ENCODE peak calls at places on chromosomes 16 and 17, in nine cellular contexts. Y, F, Q, E, G, W, S, M and B are unnamed samples.

GRCh38 chr17:48542114-48542955 is 2.6 kb downstream of the HOXB2 start:
- ATAC-seq in S (peak), Y (no peak), Q (no peak), F (no peak), M (no peak), W (no peak), G (no peak), E (peak), B (peak)

GRCh38 chr17:3695129-3695722 is 729 bp downstream of the P2RX5 start:
- ATAC-seq in F (peak), G (peak), E (peak), M (peak), S (peak), Q (peak), W (no peak), Y (peak), B (no peak)

GRCh38 chr16:719815-720506 is 985 bp upstream of the ANTKMT start:
- ATAC-seq in S (no peak), W (no peak), Y (peak), F (peak), E (no peak), Q (no peak), G (no peak), M (peak), B (peak)

GRCh38 chr17:39822051-39822450 is 42.1 kb downstream of the IKZF3 start:
- ATAC-seq in F (no peak), Y (peak), M (no peak), E (peak), G (no peak), Q (peak), W (no peak), S (no peak), B (peak)

GRCh38 chr17:50420419-50421112 is 5.5 kb upstream of the ACSF2 start:
- ATAC-seq in Q (no peak), F (peak), W (peak), Y (no peak), E (no peak), S (peak), G (no peak), M (peak), B (no peak)

GRCh38 chr17:40664582-40665333 is at the start of gene KRT222:
- ATAC-seq in Y (no peak), Q (no peak), G (no peak), E (no peak), W (no peak), S (no peak), M (no peak), F (no peak), B (no peak)

GRCh38 chr17:4411201-4411600 is 22.5 kb upstream of the SPNS3 start:
- ATAC-seq in M (no peak), Y (no peak), G (no peak), S (no peak), E (no peak), W (no peak), F (no peak), Q (no peak), B (no peak)

GRCh38 chr17:48722201-48722907 is at the start of gene PRAC1:
- ATAC-seq in W (no peak), Y (no peak), G (no peak), E (no peak), Q (no peak), F (no peak), S (no peak), M (no peak), B (no peak)

GRCh38 chr17:48933035-48933434 is 11.6 kb downstream of the SNF8 start:
- ATAC-seq in E (peak), F (no peak), M (peak), W (no peak), G (no peak), Y (no peak), Q (no peak), S (no peak), B (no peak)

GRCh38 chr16:73711441-73712080 is 585.1 kb upstream of the PSMD7 start:
- ATAC-seq in G (no peak), M (no peak), Q (no peak), S (no peak), E (no peak), F (no peak), Y (no peak), W (no peak), B (no peak)

GRCh38 chr17:44997733-44998520 is 29.8 kb upstream of the C1QL1 start:
- ATAC-seq in E (no peak), S (peak), Q (no peak), F (peak), W (no peak), G (no peak), Y (no peak), M (peak), B (no peak)

GRCh38 chr16:24111903-24112302 is 144.2 kb upstream of the CACNG3 start:
- ATAC-seq in Y (no peak), Q (no peak), G (no peak), E (no peak), S (no peak), W (no peak), M (no peak), F (no peak), B (no peak)

GRCh38 chr17:37483311-37484039 is 6.2 kb upstream of the DUSP14 start:
- ATAC-seq in Y (peak), W (peak), S (peak), G (no peak), F (no peak), M (no peak), E (peak), Q (no peak), B (peak)

GRCh38 chr17:40909755-40910154 is 24.7 kb upstream of the KRT20 start:
- ATAC-seq in F (no peak), E (no peak), Y (no peak), G (peak), M (peak), W (peak), Q (no peak), S (no peak), B (no peak)

GRCh38 chr16:79776243-79776884 is 175.8 kb upstream of the MAF start:
- ATAC-seq in M (no peak), Q (no peak), Y (no peak), G (no peak), S (peak), E (no peak), F (no peak), W (peak), B (no peak)